ENCODE peak calls at places on chromosomes 2 and 18, in four cellular contexts. One of them, this sample, is unnamed.

GRCh38 chr18:41761329-41762028 is 193.6 kb upstream of the PIK3C3 start:
- DNase-seq in hypothalamus: no peak
- DNase-seq in NCI-H1694: no peak
- DNase-seq in SIG-M5: no peak
- DNase-seq in this sample: peak

GRCh38 chr2:143535802-143536201 is 406.6 kb downstream of the ARHGAP15 start:
- DNase-seq in hypothalamus: no peak
- DNase-seq in NCI-H1694: no peak
- DNase-seq in SIG-M5: no peak
- DNase-seq in this sample: no peak

GRCh38 chr2:230869691-230870543 is 5.2 kb downstream of the ITM2C start:
- DNase-seq in hypothalamus: no peak
- DNase-seq in NCI-H1694: no peak
- DNase-seq in SIG-M5: no peak
- DNase-seq in this sample: no peak

GRCh38 chr2:69668598-69668997 is 25.1 kb upstream of the AAK1 start:
- DNase-seq in hypothalamus: no peak
- DNase-seq in NCI-H1694: no peak
- DNase-seq in SIG-M5: no peak
- DNase-seq in this sample: peak

GRCh38 chr18:48968412-48969215 is 17.8 kb upstream of the SMAD7 start:
- DNase-seq in hypothalamus: no peak
- DNase-seq in NCI-H1694: no peak
- DNase-seq in SIG-M5: no peak
- DNase-seq in this sample: no peak

GRCh38 chr18:21820035-21820810 is 79.6 kb downstream of the MIB1 start:
- DNase-seq in hypothalamus: no peak
- DNase-seq in NCI-H1694: no peak
- DNase-seq in SIG-M5: no peak
- DNase-seq in this sample: peak

GRCh38 chr18:48915621-48916425 is 34.9 kb downstream of the SMAD7 start:
- DNase-seq in hypothalamus: no peak
- DNase-seq in NCI-H1694: no peak
- DNase-seq in SIG-M5: no peak
- DNase-seq in this sample: no peak

GRCh38 chr2:102514061-102514785 is 41.2 kb downstream of the SLC9A4 start:
- DNase-seq in hypothalamus: no peak
- DNase-seq in NCI-H1694: no peak
- DNase-seq in SIG-M5: no peak
- DNase-seq in this sample: peak

GRCh38 chr2:198883604-198884003 is 574.1 kb downstream of the SATB2 start:
- DNase-seq in hypothalamus: no peak
- DNase-seq in NCI-H1694: no peak
- DNase-seq in SIG-M5: no peak
- DNase-seq in this sample: peak

GRCh38 chr2:69007169-69007568 is 5.8 kb upstream of the ANTXR1 start:
- DNase-seq in hypothalamus: no peak
- DNase-seq in NCI-H1694: no peak
- DNase-seq in SIG-M5: no peak
- DNase-seq in this sample: peak

GRCh38 chr2:1653137-1653789 is 91.1 kb downstream of the PXDN start:
- DNase-seq in hypothalamus: no peak
- DNase-seq in NCI-H1694: no peak
- DNase-seq in SIG-M5: no peak
- DNase-seq in this sample: peak

GRCh38 chr2:46315103-46315890 is 18.1 kb downstream of the EPAS1 start:
- DNase-seq in hypothalamus: peak
- DNase-seq in NCI-H1694: no peak
- DNase-seq in SIG-M5: no peak
- DNase-seq in this sample: peak

GRCh38 chr18:43571078-43571689 is 293.9 kb upstream of the SYT4 start:
- DNase-seq in hypothalamus: no peak
- DNase-seq in NCI-H1694: peak
- DNase-seq in SIG-M5: no peak
- DNase-seq in this sample: peak

GRCh38 chr2:3338360-3338759 is 39.3 kb downstream of the EIPR1 start:
- DNase-seq in hypothalamus: no peak
- DNase-seq in NCI-H1694: no peak
- DNase-seq in SIG-M5: no peak
- DNase-seq in this sample: no peak

GRCh38 chr18:50697509-50697908 is 122.3 kb downstream of the MRO start:
- DNase-seq in hypothalamus: no peak
- DNase-seq in NCI-H1694: no peak
- DNase-seq in SIG-M5: no peak
- DNase-seq in this sample: no peak

GRCh38 chr2:24820598-24821432 is 27.6 kb downstream of the CENPO start:
- DNase-seq in hypothalamus: no peak
- DNase-seq in NCI-H1694: no peak
- DNase-seq in SIG-M5: no peak
- DNase-seq in this sample: no peak

GRCh38 chr2:213251618-213252017 is 32.6 kb upstream of the SPAG16 start:
- DNase-seq in hypothalamus: no peak
- DNase-seq in NCI-H1694: peak
- DNase-seq in SIG-M5: no peak
- DNase-seq in this sample: peak

GRCh38 chr2:230326453-230327417 is at the start of gene SP140L:
- DNase-seq in hypothalamus: peak
- DNase-seq in NCI-H1694: no peak
- DNase-seq in SIG-M5: peak
- DNase-seq in this sample: peak

GRCh38 chr2:11411768-11412448 is 54.1 kb downstream of the E2F6 start:
- DNase-seq in hypothalamus: peak
- DNase-seq in NCI-H1694: peak
- DNase-seq in SIG-M5: no peak
- DNase-seq in this sample: peak

GRCh38 chr2:123695449-123695848 is 329.6 kb upstream of the CNTNAP5 start:
- DNase-seq in hypothalamus: no peak
- DNase-seq in NCI-H1694: no peak
- DNase-seq in SIG-M5: no peak
- DNase-seq in this sample: no peak

GRCh38 chr2:142065700-142066099 is 65.1 kb downstream of the LRP1B start:
- DNase-seq in hypothalamus: no peak
- DNase-seq in NCI-H1694: no peak
- DNase-seq in SIG-M5: no peak
- DNase-seq in this sample: no peak

GRCh38 chr2:222779145-222779832 is 81.5 kb upstream of the ACSL3 start:
- DNase-seq in hypothalamus: no peak
- DNase-seq in NCI-H1694: no peak
- DNase-seq in SIG-M5: no peak
- DNase-seq in this sample: no peak

GRCh38 chr2:149587950-149588487 is 444 bp upstream of the MMADHC start:
- DNase-seq in hypothalamus: no peak
- DNase-seq in NCI-H1694: no peak
- DNase-seq in SIG-M5: no peak
- DNase-seq in this sample: no peak

GRCh38 chr2:144580521-144581153 is 60.7 kb upstream of the ZEB2 start:
- DNase-seq in hypothalamus: no peak
- DNase-seq in NCI-H1694: no peak
- DNase-seq in SIG-M5: no peak
- DNase-seq in this sample: no peak

GRCh38 chr2:200298015-200298414 is 8.5 kb upstream of the SPATS2L start:
- DNase-seq in hypothalamus: no peak
- DNase-seq in NCI-H1694: no peak
- DNase-seq in SIG-M5: no peak
- DNase-seq in this sample: no peak

GRCh38 chr2:224722250-224722649 is 6.1 kb upstream of the CCDC195 start:
- DNase-seq in hypothalamus: no peak
- DNase-seq in NCI-H1694: no peak
- DNase-seq in SIG-M5: no peak
- DNase-seq in this sample: peak

GRCh38 chr2:210443527-210443926 is 33.0 kb downstream of the LANCL1 start:
- DNase-seq in hypothalamus: no peak
- DNase-seq in NCI-H1694: no peak
- DNase-seq in SIG-M5: no peak
- DNase-seq in this sample: no peak

GRCh38 chr2:64592994-64593655 is 60.6 kb downstream of the SERTAD2 start:
- DNase-seq in hypothalamus: no peak
- DNase-seq in NCI-H1694: no peak
- DNase-seq in SIG-M5: no peak
- DNase-seq in this sample: peak

GRCh38 chr2:73987109-73987947 is 2.6 kb downstream of the TET3 start:
- DNase-seq in hypothalamus: peak
- DNase-seq in NCI-H1694: no peak
- DNase-seq in SIG-M5: no peak
- DNase-seq in this sample: no peak

GRCh38 chr2:66587216-66587615 is 152.3 kb downstream of the MEIS1 start:
- DNase-seq in hypothalamus: no peak
- DNase-seq in NCI-H1694: no peak
- DNase-seq in SIG-M5: no peak
- DNase-seq in this sample: peak

This sample was measured in AG10803.